ENCODE peak calls at places on chromosomes 11 and 22, in six cellular contexts. G, P, U, F, D and C are unnamed samples.

GRCh38 chr22:27420817-27421361 is 380.7 kb downstream of the MN1 start:
- DNase-seq in G (peak; percentile 47), P (no peak), U (peak; percentile 70), F (peak; percentile 69), D (peak; percentile 83), C (peak; percentile 66)

GRCh38 chr22:19497245-19497644 is 17.5 kb downstream of the CDC45 start:
- DNase-seq in G (no peak), P (no peak), U (no peak), F (no peak), D (peak; percentile 47), C (no peak)

GRCh38 chr11:21927628-21928027 is 265.3 kb upstream of the ANO5 start:
- DNase-seq in G (no peak), P (no peak), U (no peak), F (no peak), D (no peak), C (no peak)

GRCh38 chr22:48576333-48577013 is 1251.2 kb downstream of the BRD1 start:
- DNase-seq in G (no peak), P (no peak), U (no peak), F (no peak), D (no peak), C (no peak)

GRCh38 chr11:57475671-57476222 is 15.4 kb downstream of the RTN4RL2 start:
- DNase-seq in G (no peak), P (no peak), U (no peak), F (no peak), D (no peak), C (no peak)

GRCh38 chr11:76234704-76235232 is 28.5 kb upstream of the WNT11 start:
- DNase-seq in G (peak; percentile 17), P (no peak), U (peak; percentile 77), F (no peak), D (peak; percentile 60), C (peak; percentile 7)

GRCh38 chr11:106842134-106842533 is 176.1 kb downstream of the GUCY1A2 start:
- DNase-seq in G (no peak), P (no peak), U (no peak), F (no peak), D (no peak), C (no peak)

GRCh38 chr11:2793781-2794418 is 91.7 kb downstream of the CDKN1C start:
- DNase-seq in G (no peak), P (no peak), U (peak; percentile 59), F (peak; percentile 13), D (peak; percentile 15), C (no peak)

GRCh38 chr11:65541093-65542010 is 16.5 kb downstream of the SCYL1 start:
- DNase-seq in G (no peak), P (no peak), U (no peak), F (no peak), D (no peak), C (no peak)

GRCh38 chr11:1782831-1783724 is 19.4 kb upstream of the CTSD start:
- DNase-seq in G (no peak), P (no peak), U (no peak), F (no peak), D (no peak), C (no peak)

GRCh38 chr11:126917531-126918204 is 82.9 kb downstream of the KIRREL3 start:
- DNase-seq in G (no peak), P (no peak), U (no peak), F (no peak), D (no peak), C (no peak)

GRCh38 chr11:31861011-31861410 is 49.9 kb upstream of the PAX6 start:
- DNase-seq in G (no peak), P (no peak), U (no peak), F (no peak), D (no peak), C (no peak)

GRCh38 chr11:110028904-110029303 is 64.3 kb upstream of the ZC3H12C start:
- DNase-seq in G (no peak), P (no peak), U (no peak), F (no peak), D (no peak), C (no peak)

GRCh38 chr11:66045177-66045639 is 3.8 kb downstream of the GAL3ST3 start:
- DNase-seq in G (no peak), P (peak; percentile 78), U (peak; percentile 86), F (peak; percentile 64), D (peak; percentile 75), C (no peak)

GRCh38 chr11:9226514-9226913 is 38.6 kb downstream of the DENND5A start:
- DNase-seq in G (no peak), P (no peak), U (no peak), F (no peak), D (no peak), C (no peak)

DNA sequence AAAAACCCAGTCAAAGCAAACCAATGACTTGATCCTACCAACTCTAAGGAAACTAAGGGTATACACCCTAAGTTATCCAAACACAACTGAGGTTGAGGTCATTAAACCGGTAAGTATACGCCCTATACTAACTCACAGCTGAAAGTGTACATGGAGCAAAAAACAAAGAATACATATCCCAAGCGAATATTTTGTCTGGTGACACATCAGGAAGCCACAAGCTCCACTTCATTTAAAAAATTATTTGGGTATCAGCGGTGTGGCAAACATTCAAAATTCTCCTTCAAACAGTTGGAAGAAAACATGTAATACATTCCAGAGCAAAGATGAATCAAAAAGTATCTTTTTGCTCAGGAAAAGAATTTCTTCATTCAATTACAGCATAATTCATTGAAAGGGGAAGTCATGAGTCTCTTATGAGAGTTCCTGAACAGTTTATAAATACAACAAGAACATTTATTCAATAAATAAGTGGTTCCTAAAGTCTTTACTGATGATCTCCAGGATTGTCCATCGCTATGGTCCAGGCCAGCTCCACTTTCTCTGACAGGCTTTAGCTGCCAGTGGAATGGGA is 4.5 kb upstream of the JAML start:
- DNase-seq in G (no peak), P (no peak), U (no peak), F (no peak), D (no peak), C (no peak)
- H3K27ac ChIP-seq in G (no peak overlapping the region), P (peak overlapping the region; percentile 58), U (peak overlapping the region; percentile 67), F (no peak overlapping the region), D (peak overlapping the region; percentile 93), C (no peak overlapping the region)

DNA sequence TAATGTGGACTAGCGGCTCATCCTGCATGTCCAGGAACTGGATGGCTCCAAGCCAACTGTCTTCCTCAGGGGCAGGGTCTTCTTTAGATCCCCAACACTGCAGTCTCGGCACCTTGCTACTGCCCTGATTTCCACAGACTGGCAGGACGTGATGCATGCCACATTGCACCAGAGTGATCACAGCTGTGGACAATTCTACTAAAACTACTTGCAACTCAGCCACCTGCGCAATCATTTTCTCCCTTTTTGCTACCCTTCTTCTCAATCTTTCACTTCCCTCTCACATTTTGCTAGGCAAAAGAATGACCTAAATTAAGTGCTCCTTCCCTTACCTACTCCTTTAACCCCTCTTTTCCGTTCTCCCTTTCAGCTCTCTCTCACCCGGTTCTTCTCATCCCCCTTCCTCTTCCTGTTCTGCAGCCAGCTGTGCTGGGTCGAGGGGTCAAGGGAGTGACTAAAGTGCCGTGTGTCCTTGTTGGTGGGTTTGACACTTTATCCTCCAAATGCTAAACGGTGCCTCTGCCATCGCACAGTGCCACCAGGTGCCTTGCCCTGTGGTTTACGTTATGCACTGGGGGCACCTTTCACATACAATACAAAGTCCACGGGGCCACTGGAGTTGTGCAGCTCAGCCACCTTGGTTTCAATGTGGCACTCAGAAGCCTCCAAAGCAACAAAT is 11.5 kb upstream of the PEX26 start:
- DNase-seq in G (no peak), P (no peak), U (peak; percentile 23), F (no peak), D (no peak), C (no peak)
- H3K4me1 ChIP-seq in G (peaks cover 9% of the 10 kb centered on the region), P (no peaks in the 10 kb centered on the region), U (no peaks in the 10 kb centered on the region), F (peaks cover 6% of the 10 kb centered on the region), D (peaks cover 19% of the 10 kb centered on the region), C (peaks cover 37% of the 10 kb centered on the region)

GRCh38 chr22:36344106-36344827 is 43.5 kb downstream of the MYH9 start:
- DNase-seq in G (no peak), P (no peak), U (no peak), F (no peak), D (no peak), C (no peak)
- H3K27ac ChIP-seq in G (peak overlapping the region; percentile 99), P (peak overlapping the region; percentile 46), U (peak overlapping the region; percentile 26), F (peak overlapping the region; percentile 53), D (peak overlapping the region; percentile 98), C (peak overlapping the region; percentile 91)

GRCh38 chr11:17605736-17606135 is 58.7 kb downstream of the OTOG start:
- DNase-seq in G (no peak), P (no peak), U (no peak), F (no peak), D (no peak), C (no peak)

GRCh38 chr11:17606206-17607082 is 59.4 kb downstream of the OTOG start:
- DNase-seq in G (no peak), P (no peak), U (no peak), F (no peak), D (peak; percentile 48), C (no peak)

GRCh38 chr11:17603056-17603825 is 56.2 kb downstream of the OTOG start:
- DNase-seq in G (no peak), P (no peak), U (no peak), F (no peak), D (no peak), C (no peak)

GRCh38 chr11:17604201-17604912 is 57.3 kb downstream of the OTOG start:
- DNase-seq in G (no peak), P (no peak), U (peak; percentile 55), F (no peak), D (no peak), C (no peak)

DNA sequence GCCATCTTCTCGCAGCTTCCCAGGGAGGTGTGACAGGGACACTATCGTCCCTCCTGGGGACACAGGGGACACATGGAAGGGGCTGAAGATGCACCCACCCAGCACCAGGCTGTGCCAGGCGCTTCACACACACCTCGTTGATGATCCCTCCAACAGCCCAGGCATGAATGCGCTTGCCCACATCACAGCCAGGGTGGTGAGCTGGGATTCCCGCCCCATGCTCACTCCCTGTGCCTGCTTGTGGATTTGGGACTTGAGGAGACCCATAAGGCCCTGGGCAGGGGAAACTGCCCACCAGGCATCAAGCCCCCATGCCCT is 57.8 kb downstream of the OTOG start:
- DNase-seq in G (no peak), P (no peak), U (no peak), F (no peak), D (no peak), C (no peak)
- H3K4me1 ChIP-seq in G (no peaks in the 10 kb centered on the region), P (no peaks in the 10 kb centered on the region), U (no peaks in the 10 kb centered on the region), F (no peaks in the 10 kb centered on the region), D (peaks cover 10% of the 10 kb centered on the region), C (no peaks in the 10 kb centered on the region)

GRCh38 chr22:42928969-42929837 is 72.1 kb upstream of the ARFGAP3 start:
- DNase-seq in G (no peak), P (no peak), U (peak; percentile 72), F (peak; percentile 61), D (no peak), C (no peak)
- H3K27ac ChIP-seq in G (peak overlapping the region; percentile 94), P (no peak overlapping the region), U (peak overlapping the region; percentile 91), F (peak overlapping the region; percentile 48), D (peak overlapping the region; percentile 91), C (peak overlapping the region; percentile 94)

GRCh38 chr22:39429916-39430575 is 26.8 kb upstream of the MGAT3 start:
- DNase-seq in G (no peak), P (no peak), U (no peak), F (no peak), D (no peak), C (no peak)
- H3K4me1 ChIP-seq in G (peaks cover 7% of the 10 kb centered on the region), P (no peaks in the 10 kb centered on the region), U (peaks cover 12% of the 10 kb centered on the region), F (no peaks in the 10 kb centered on the region), D (peaks cover 34% of the 10 kb centered on the region), C (peaks cover 19% of the 10 kb centered on the region)

GRCh38 chr11:23769214-23769613 is 727.6 kb upstream of the LUZP2 start:
- DNase-seq in G (no peak), P (no peak), U (no peak), F (no peak), D (no peak), C (no peak)

GRCh38 chr11:23764285-23764684 is 732.6 kb upstream of the LUZP2 start:
- DNase-seq in G (no peak), P (no peak), U (no peak), F (no peak), D (no peak), C (no peak)

GRCh38 chr11:23767576-23767975 is 729.3 kb upstream of the LUZP2 start:
- DNase-seq in G (no peak), P (no peak), U (no peak), F (no peak), D (no peak), C (no peak)

GRCh38 chr11:23765862-23766261 is 731.0 kb upstream of the LUZP2 start:
- DNase-seq in G (no peak), P (no peak), U (no peak), F (no peak), D (no peak), C (no peak)
- H3K27ac ChIP-seq in G (no peak overlapping the region), P (no peak overlapping the region), U (no peak overlapping the region), F (no peak overlapping the region), D (no peak overlapping the region), C (no peak overlapping the region)